ENCODE peak calls at places on chromosomes 11 and 22, in seven cellular contexts. N is lower lobe of right lung, A is HCT116, S is adipocyte, P is osteoblast, J is IMR-90, U is OCI-LY7. V is an unnamed sample.

GRCh38 chr22:39128508-39128907 is 24.0 kb downstream of the CBX7 start:
- DNase-seq in N (no peak), A (no peak), S (no peak), P (no peak), J (no peak), U (no peak), V (no peak)

GRCh38 chr11:19079643-19080440 is 19.3 kb upstream of the MRGPRX2 start:
- DNase-seq in N (no peak), A (peak), S (peak), P (peak), J (peak), U (no peak), V (peak)

GRCh38 chr11:117796456-117797428 is at the start of gene DSCAML1:
- DNase-seq in N (no peak), A (no peak), S (no peak), P (peak), J (no peak), U (no peak), V (peak)

GRCh38 chr11:69137148-69137844 is 18.4 kb upstream of the SMIM38 start:
- DNase-seq in N (no peak), A (no peak), S (no peak), P (no peak), J (no peak), U (no peak), V (no peak)

GRCh38 chr22:27251563-27251962 is 550.0 kb downstream of the MN1 start:
- DNase-seq in N (no peak), A (no peak), S (no peak), P (no peak), J (no peak), U (no peak), V (no peak)

GRCh38 chr22:43114958-43115357 is 4.4 kb downstream of the BIK start:
- DNase-seq in N (no peak), A (no peak), S (no peak), P (no peak), J (no peak), U (peak), V (no peak)

GRCh38 chr11:45208135-45208534 is 61.7 kb downstream of the PRDM11 start:
- DNase-seq in N (no peak), A (no peak), S (no peak), P (no peak), J (no peak), U (no peak), V (no peak)

GRCh38 chr22:26474687-26475086 is 8.9 kb downstream of the HPS4 start:
- DNase-seq in N (no peak), A (no peak), S (no peak), P (no peak), J (no peak), U (no peak), V (no peak)

GRCh38 chr11:65506316-65506769 is 7.5 kb downstream of the MALAT1 start:
- DNase-seq in N (no peak), A (no peak), S (no peak), P (no peak), J (no peak), U (no peak), V (no peak)

GRCh38 chr11:7555067-7555699 is 41.4 kb downstream of the PPFIBP2 start:
- DNase-seq in N (peak), A (no peak), S (peak), P (no peak), J (no peak), U (no peak), V (no peak)

GRCh38 chr11:121367434-121367833 is 74.9 kb downstream of the SC5D start:
- DNase-seq in N (no peak), A (no peak), S (peak), P (peak), J (peak), U (peak), V (peak)
- H3K4me3 ChIP-seq in N (no peak), A (no peak), S (no peak), P (no peak), J (no peak), U (peak), V (no peak)

GRCh38 chr11:2883717-2884423 is 1.7 kb downstream of the CDKN1C start:
- DNase-seq in N (no peak), A (no peak), S (peak), P (no peak), J (no peak), U (no peak), V (peak)
- H3K4me3 ChIP-seq in N (peak), A (peak), S (peak), P (peak), J (peak), U (no peak), V (peak)

GRCh38 chr11:124759268-124760204 is 2.6 kb downstream of the ESAM start:
- DNase-seq in N (no peak), A (no peak), S (no peak), P (peak), J (no peak), U (no peak), V (no peak)
- H3K4me3 ChIP-seq in N (peak), A (no peak), S (no peak), P (peak), J (no peak), U (no peak), V (no peak)

GRCh38 chr11:1768141-1768469 is 4.4 kb upstream of the CTSD start:
- DNase-seq in N (no peak), A (no peak), S (no peak), P (no peak), J (no peak), U (no peak), V (no peak)

GRCh38 chr11:1771273-1771672 is 7.5 kb upstream of the CTSD start:
- DNase-seq in N (no peak), A (no peak), S (no peak), P (no peak), J (no peak), U (no peak), V (no peak)

GRCh38 chr11:1770528-1770927 is 6.8 kb upstream of the CTSD start:
- DNase-seq in N (no peak), A (no peak), S (no peak), P (peak), J (no peak), U (no peak), V (no peak)

GRCh38 chr11:1771700-1772099 is 8.0 kb upstream of the CTSD start:
- DNase-seq in N (peak), A (no peak), S (peak), P (peak), J (peak), U (no peak), V (peak)

GRCh38 chr11:1770061-1770460 is 6.3 kb upstream of the CTSD start:
- DNase-seq in N (no peak), A (no peak), S (no peak), P (no peak), J (no peak), U (no peak), V (no peak)
- H3K4me3 ChIP-seq in N (no peak), A (no peak), S (no peak), P (no peak), J (no peak), U (no peak), V (no peak)

GRCh38 chr11:123561046-123561781 is 93.2 kb downstream of the SCN3B start:
- DNase-seq in N (no peak), A (no peak), S (peak), P (peak), J (peak), U (no peak), V (no peak)
- H3K4me3 ChIP-seq in N (no peak), A (no peak), S (peak), P (peak), J (no peak), U (no peak), V (peak)

DNA sequence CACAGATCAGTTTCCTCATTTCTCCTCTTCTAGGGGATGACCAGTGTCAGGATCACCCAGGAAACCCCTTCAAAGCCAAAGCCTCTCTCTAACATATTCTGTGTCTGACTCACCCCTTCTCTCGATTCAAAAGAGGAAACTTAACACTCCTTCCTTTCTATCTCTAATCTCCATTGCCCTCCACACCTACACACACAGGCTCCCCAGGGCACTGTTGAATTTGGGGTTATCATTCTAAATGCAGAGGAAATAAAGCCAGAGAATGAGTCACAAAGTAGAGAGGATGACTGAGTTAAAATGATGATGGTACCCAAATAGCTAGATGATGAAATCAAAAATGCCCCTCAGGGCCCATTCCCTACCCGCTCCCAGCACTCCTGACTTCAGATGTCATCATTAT is 439.6 kb downstream of the BUD13 start:
- DNase-seq in N (no peak), A (no peak), S (no peak), P (no peak), J (no peak), U (no peak), V (no peak)
- H3K4me3 ChIP-seq in N (no peak), A (no peak), S (no peak), P (no peak), J (no peak), U (no peak), V (no peak)

GRCh38 chr11:67270256-67271211 is 4.3 kb downstream of the GRK2 start:
- DNase-seq in N (peak), A (no peak), S (no peak), P (peak), J (no peak), U (peak), V (peak)
- H3K4me3 ChIP-seq in N (peak), A (no peak), S (peak), P (no peak), J (no peak), U (peak), V (peak)

GRCh38 chr22:23287136-23288095 is 107.1 kb downstream of the BCR start:
- DNase-seq in N (no peak), A (no peak), S (no peak), P (peak), J (no peak), U (no peak), V (no peak)
- H3K4me3 ChIP-seq in N (no peak), A (no peak), S (no peak), P (no peak), J (no peak), U (no peak), V (no peak)

GRCh38 chr11:5808500-5809121 is at the start of gene OR52N2:
- DNase-seq in N (peak), A (peak), S (peak), P (peak), J (peak), U (peak), V (peak)
- H3K4me3 ChIP-seq in N (peak), A (no peak), S (peak), P (peak), J (peak), U (peak), V (peak)

V was measured in foreskin fibroblast.